ENCODE peak calls at places on chromosomes 7 and 10, in eight cellular contexts. One of them, this sample, is unnamed.

GRCh38 chr10:102673961-102674511 is 29.8 kb downstream of the TRIM8 start:
- DNase-seq in pancreas: peak
- DNase-seq in NCI-H1694: peak
- DNase-seq in MCF 10A: peak
- DNase-seq in small intestine: no peak
- DNase-seq in erythroblast: peak
- DNase-seq in WTC11: no peak
- DNase-seq in activated T-helper 1 cell treated with anti-CD3 and anti-CD28 coated beads, Interleukin-2, amount 50 U/mL, for 16 hours: peak
- DNase-seq in this sample: peak

GRCh38 chr7:22842383-22842903 is 19.8 kb upstream of the TOMM7 start:
- DNase-seq in pancreas: no peak
- DNase-seq in NCI-H1694: peak
- DNase-seq in MCF 10A: no peak
- DNase-seq in small intestine: peak
- DNase-seq in erythroblast: no peak
- DNase-seq in WTC11: no peak
- DNase-seq in activated T-helper 1 cell treated with anti-CD3 and anti-CD28 coated beads, Interleukin-2, amount 50 U/mL, for 16 hours: no peak
- DNase-seq in this sample: no peak

GRCh38 chr10:88165849-88166271 is 302.4 kb downstream of the PTEN start:
- DNase-seq in pancreas: no peak
- DNase-seq in NCI-H1694: no peak
- DNase-seq in MCF 10A: no peak
- DNase-seq in small intestine: no peak
- DNase-seq in erythroblast: no peak
- DNase-seq in WTC11: no peak
- DNase-seq in activated T-helper 1 cell treated with anti-CD3 and anti-CD28 coated beads, Interleukin-2, amount 50 U/mL, for 16 hours: no peak
- DNase-seq in this sample: peak

GRCh38 chr10:79219276-79219957 is 127.9 kb upstream of the PPIF start:
- DNase-seq in pancreas: no peak
- DNase-seq in NCI-H1694: no peak
- DNase-seq in MCF 10A: no peak
- DNase-seq in small intestine: no peak
- DNase-seq in erythroblast: no peak
- DNase-seq in WTC11: no peak
- DNase-seq in activated T-helper 1 cell treated with anti-CD3 and anti-CD28 coated beads, Interleukin-2, amount 50 U/mL, for 16 hours: no peak
- DNase-seq in this sample: peak

GRCh38 chr10:17951868-17952371 is at the start of gene SLC39A12:
- DNase-seq in pancreas: no peak
- DNase-seq in NCI-H1694: no peak
- DNase-seq in MCF 10A: peak
- DNase-seq in small intestine: no peak
- DNase-seq in erythroblast: no peak
- DNase-seq in WTC11: no peak
- DNase-seq in activated T-helper 1 cell treated with anti-CD3 and anti-CD28 coated beads, Interleukin-2, amount 50 U/mL, for 16 hours: no peak
- DNase-seq in this sample: peak

GRCh38 chr7:25849361-25850184 is 302.4 kb upstream of the NFE2L3 start:
- DNase-seq in pancreas: peak
- DNase-seq in NCI-H1694: no peak
- DNase-seq in MCF 10A: peak
- DNase-seq in small intestine: no peak
- DNase-seq in erythroblast: peak
- DNase-seq in WTC11: no peak
- DNase-seq in activated T-helper 1 cell treated with anti-CD3 and anti-CD28 coated beads, Interleukin-2, amount 50 U/mL, for 16 hours: no peak
- DNase-seq in this sample: peak

GRCh38 chr7:36291387-36292316 is 98.0 kb upstream of the ANLN start:
- DNase-seq in pancreas: peak
- DNase-seq in NCI-H1694: peak
- DNase-seq in MCF 10A: peak
- DNase-seq in small intestine: peak
- DNase-seq in erythroblast: peak
- DNase-seq in WTC11: peak
- DNase-seq in activated T-helper 1 cell treated with anti-CD3 and anti-CD28 coated beads, Interleukin-2, amount 50 U/mL, for 16 hours: peak
- DNase-seq in this sample: peak

GRCh38 chr7:21507627-21508343 is 35.1 kb upstream of the DNAH11 start:
- DNase-seq in pancreas: peak
- DNase-seq in NCI-H1694: peak
- DNase-seq in MCF 10A: peak
- DNase-seq in small intestine: peak
- DNase-seq in erythroblast: peak
- DNase-seq in WTC11: peak
- DNase-seq in activated T-helper 1 cell treated with anti-CD3 and anti-CD28 coated beads, Interleukin-2, amount 50 U/mL, for 16 hours: no peak
- DNase-seq in this sample: peak

GRCh38 chr10:34111179-34111578 is 703.9 kb downstream of the PARD3 start:
- DNase-seq in pancreas: no peak
- DNase-seq in NCI-H1694: no peak
- DNase-seq in MCF 10A: no peak
- DNase-seq in small intestine: no peak
- DNase-seq in erythroblast: no peak
- DNase-seq in WTC11: no peak
- DNase-seq in activated T-helper 1 cell treated with anti-CD3 and anti-CD28 coated beads, Interleukin-2, amount 50 U/mL, for 16 hours: no peak
- DNase-seq in this sample: no peak

GRCh38 chr10:116891208-116891607 is 41.9 kb downstream of the ENO4 start:
- DNase-seq in pancreas: peak
- DNase-seq in NCI-H1694: peak
- DNase-seq in MCF 10A: peak
- DNase-seq in small intestine: no peak
- DNase-seq in erythroblast: no peak
- DNase-seq in WTC11: no peak
- DNase-seq in activated T-helper 1 cell treated with anti-CD3 and anti-CD28 coated beads, Interleukin-2, amount 50 U/mL, for 16 hours: no peak
- DNase-seq in this sample: peak